ENCODE peak calls at places on chromosomes 6 and 20, in six cellular contexts. Q, K, X, T, Z and L are unnamed samples.

GRCh38 chr20:22288156-22288555 is 296.2 kb downstream of the FOXA2 start:
- DNase-seq in Q (no peak), X (no peak), T (no peak), Z (no peak), K (no peak), L (no peak)

GRCh38 chr6:10576226-10576625 is 55.1 kb downstream of the GCNT2 start:
- DNase-seq in Z (no peak), T (no peak), Q (no peak), X (no peak), K (no peak), L (no peak)

GRCh38 chr6:166579234-166579575 is 7.3 kb downstream of the RAMACL start:
- DNase-seq in Z (no peak), X (no peak), K (no peak), T (peak; percentile 9), Q (no peak), L (no peak)

GRCh38 chr20:50690979-50691584 is at the start of gene RIPOR3:
- DNase-seq in Q (peak; percentile 17), X (peak; percentile 71), T (peak; percentile 63), Z (no peak), K (no peak), L (peak; percentile 40)

GRCh38 chr6:50062051-50062450 is 12.3 kb upstream of the DEFB112 start:
- DNase-seq in Z (no peak), Q (peak; percentile 1), X (no peak), T (peak; percentile 29), K (peak; percentile 0), L (peak; percentile 31)

GRCh38 chr20:11101243-11101642 is 427.4 kb upstream of the JAG1 start:
- DNase-seq in T (no peak), Z (no peak), K (peak; percentile 67), Q (no peak), X (peak; percentile 29), L (no peak)

GRCh38 chr20:40678286-40678835 is 10.7 kb downstream of the MAFB start:
- DNase-seq in X (no peak), Q (no peak), K (no peak), T (no peak), Z (no peak), L (no peak)

GRCh38 chr20:62030834-62031434 is 34.7 kb downstream of the TAF4 start:
- DNase-seq in X (no peak), T (no peak), K (no peak), Q (no peak), Z (no peak), L (peak; percentile 41)

GRCh38 chr6:166830185-166830890 is 126.0 kb downstream of the RNASET2 start:
- DNase-seq in K (no peak), Q (no peak), X (no peak), Z (no peak), T (no peak), L (no peak)

GRCh38 chr6:163688971-163689370 is 274.5 kb downstream of the QKI start:
- DNase-seq in T (no peak), Q (no peak), X (peak; percentile 47), Z (no peak), K (peak; percentile 19), L (no peak)

GRCh38 chr6:116229287-116229913 is 24.5 kb downstream of the TSPYL4 start:
- DNase-seq in K (peak; percentile 91), X (peak; percentile 71), Z (peak; percentile 71), Q (peak; percentile 92), T (peak; percentile 97), L (peak; percentile 99)

GRCh38 chr6:135311446-135312200 is 130.5 kb downstream of the MYB start:
- DNase-seq in X (no peak), Z (no peak), T (no peak), K (no peak), Q (no peak), L (no peak)

GRCh38 chr6:124297507-124297906 is 493.8 kb downstream of the NKAIN2 start:
- DNase-seq in Z (no peak), T (no peak), X (no peak), Q (no peak), K (no peak), L (no peak)
- H3K9ac ChIP-seq in Z (no peak overlapping the region), T (no peak overlapping the region), X (no peak overlapping the region), Q (no peak overlapping the region), K (no peak overlapping the region), L (no peak overlapping the region)

DNA sequence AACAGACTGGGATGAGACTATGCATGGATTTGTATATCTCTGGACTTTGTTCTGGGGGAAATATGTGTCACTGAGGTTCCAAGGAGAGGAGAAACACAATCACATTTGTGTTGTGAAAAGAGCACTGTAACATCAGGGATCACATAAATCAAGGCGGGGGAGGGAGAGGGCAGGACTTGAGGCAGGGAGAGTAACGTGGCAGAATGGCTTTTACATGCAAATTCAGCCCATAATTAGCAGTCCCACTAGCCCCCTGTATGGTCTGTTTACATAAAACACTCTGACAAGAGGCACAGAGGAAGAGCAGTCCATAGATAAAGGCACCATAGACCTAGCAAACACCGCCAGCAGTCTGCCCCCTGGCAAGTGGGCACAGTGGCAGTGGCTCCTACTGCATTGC is 82.8 kb downstream of the LYRM2 start:
- DNase-seq in Q (no peak), T (peak; percentile 41), K (no peak), X (no peak), Z (no peak), L (peak; percentile 49)
- H3K23ac ChIP-seq in Q (no peak overlapping the region), T (no peak overlapping the region), K (no peak overlapping the region), X (no peak overlapping the region), Z (no peak overlapping the region), L (no peak overlapping the region)

GRCh38 chr6:144664281-144664680 is 379.1 kb downstream of the UTRN start:
- DNase-seq in X (no peak), Z (no peak), T (no peak), Q (no peak), K (no peak), L (no peak)
- H2BK15ac ChIP-seq in X (no peak overlapping the region), Z (no peak overlapping the region), T (no peak overlapping the region), Q (no peak overlapping the region), K (no peak overlapping the region), L (no peak overlapping the region)

DNA sequence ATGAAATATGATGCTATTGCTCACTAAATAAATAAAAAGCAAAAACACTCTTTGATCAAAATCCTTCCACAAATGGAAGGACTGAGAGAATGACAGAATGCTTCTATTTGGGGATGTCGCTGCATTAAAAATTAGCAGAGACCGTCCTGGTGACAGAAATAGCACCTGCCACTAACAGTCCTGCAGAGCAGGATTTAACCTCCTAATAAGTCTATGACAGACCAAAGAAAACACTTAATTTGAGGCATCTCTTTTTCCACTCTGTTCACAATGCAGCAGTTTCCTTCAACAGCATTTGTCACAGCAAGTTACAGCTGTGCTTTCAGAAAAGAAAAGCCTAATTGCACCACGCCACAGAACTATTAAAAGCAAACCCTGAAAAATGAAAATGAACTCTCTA is 140.6 kb upstream of the BEND6 start:
- DNase-seq in X (no peak), T (no peak), Z (no peak), Q (no peak), K (no peak), L (no peak)
- H3K9ac ChIP-seq in X (no peak overlapping the region), T (no peak overlapping the region), Z (no peak overlapping the region), Q (no peak overlapping the region), K (no peak overlapping the region), L (no peak overlapping the region)

GRCh38 chr20:36092424-36093024 is 62.0 kb upstream of the EPB41L1 start:
- DNase-seq in K (no peak), T (peak; percentile 32), X (peak; percentile 24), Z (no peak), Q (peak; percentile 48), L (peak; percentile 36)
- H3K23ac ChIP-seq in K (no peak overlapping the region), T (peak overlapping the region; percentile 16), X (no peak overlapping the region), Z (no peak overlapping the region), Q (peak overlapping the region; percentile 99), L (peak overlapping the region; percentile 99)

GRCh38 chr6:34201455-34202098 is 35.1 kb upstream of the HMGA1 start:
- DNase-seq in T (no peak), Q (no peak), K (peak; percentile 53), X (peak; percentile 19), Z (no peak), L (no peak)

GRCh38 chr6:34196833-34197195 is 39.9 kb upstream of the HMGA1 start:
- DNase-seq in X (no peak), Z (no peak), Q (no peak), T (no peak), K (no peak), L (no peak)

GRCh38 chr6:34202329-34203201 is 34.1 kb upstream of the HMGA1 start:
- DNase-seq in K (no peak), T (peak; percentile 92), Q (no peak), X (peak; percentile 21), Z (no peak), L (peak; percentile 50)

GRCh38 chr6:34196116-34196832 is 40.4 kb upstream of the HMGA1 start:
- DNase-seq in X (peak; percentile 66), Q (peak; percentile 58), T (peak; percentile 74), Z (no peak), K (peak; percentile 62), L (peak; percentile 51)

GRCh38 chr6:34200340-34200971 is 36.2 kb upstream of the HMGA1 start:
- DNase-seq in K (no peak), T (peak; percentile 71), X (no peak), Q (no peak), Z (no peak), L (peak; percentile 52)
- H2BK15ac ChIP-seq in K (no peak overlapping the region), T (no peak overlapping the region), X (no peak overlapping the region), Q (no peak overlapping the region), Z (no peak overlapping the region), L (no peak overlapping the region)